ENCODE peak calls at places on chromosomes 1 and 21, in eight cellular contexts. One of them, this sample, is unnamed.

GRCh38 chr1:67831850-67832513 is 1.3 kb downstream of the GNG12 start:
- DNase-seq in HFF-Myc: peak; percentile 67
- DNase-seq in foreskin fibroblast: peak; percentile 84
- DNase-seq in heart right ventricle: peak; percentile 50
- DNase-seq in AG09309: peak; percentile 21
- DNase-seq in breast epithelium: peak; percentile 55
- DNase-seq in fibroblast of mammary gland: peak; percentile 83
- DNase-seq in IMR-90: peak; percentile 81
- DNase-seq in this sample: no peak

GRCh38 chr1:234969011-234969441 is 159.6 kb downstream of the TOMM20 start:
- DNase-seq in HFF-Myc: no peak
- DNase-seq in fibroblast of mammary gland: no peak
- DNase-seq in foreskin fibroblast: no peak
- DNase-seq in breast epithelium: no peak
- DNase-seq in IMR-90: peak; percentile 84
- DNase-seq in heart right ventricle: no peak
- DNase-seq in AG09309: no peak
- DNase-seq in this sample: no peak

GRCh38 chr1:92484472-92485373 is 2.0 kb downstream of the GFI1 start:
- DNase-seq in breast epithelium: no peak
- DNase-seq in fibroblast of mammary gland: no peak
- DNase-seq in heart right ventricle: no peak
- DNase-seq in IMR-90: no peak
- DNase-seq in AG09309: no peak
- DNase-seq in HFF-Myc: no peak
- DNase-seq in foreskin fibroblast: peak; percentile 49
- DNase-seq in this sample: no peak

GRCh38 chr1:54289061-54289938 is 89.3 kb downstream of the MRPL37 start:
- DNase-seq in fibroblast of mammary gland: no peak
- DNase-seq in foreskin fibroblast: peak; percentile 44
- DNase-seq in heart right ventricle: no peak
- DNase-seq in AG09309: no peak
- DNase-seq in HFF-Myc: no peak
- DNase-seq in IMR-90: peak; percentile 28
- DNase-seq in breast epithelium: no peak
- DNase-seq in this sample: no peak

GRCh38 chr1:7435276-7436055 is 335.6 kb upstream of the VAMP3 start:
- DNase-seq in fibroblast of mammary gland: no peak
- DNase-seq in breast epithelium: no peak
- DNase-seq in heart right ventricle: no peak
- DNase-seq in HFF-Myc: no peak
- DNase-seq in IMR-90: no peak
- DNase-seq in foreskin fibroblast: no peak
- DNase-seq in AG09309: no peak
- DNase-seq in this sample: no peak

GRCh38 chr21:46268371-46268770 is 17.0 kb downstream of the MCM3AP start:
- DNase-seq in AG09309: no peak
- DNase-seq in IMR-90: no peak
- DNase-seq in foreskin fibroblast: no peak
- DNase-seq in HFF-Myc: no peak
- DNase-seq in breast epithelium: no peak
- DNase-seq in fibroblast of mammary gland: no peak
- DNase-seq in heart right ventricle: no peak
- DNase-seq in this sample: no peak

GRCh38 chr1:11157867-11158266 is 31.3 kb upstream of the ANGPTL7 start:
- DNase-seq in fibroblast of mammary gland: peak; percentile 80
- DNase-seq in IMR-90: peak; percentile 54
- DNase-seq in heart right ventricle: peak; percentile 32
- DNase-seq in AG09309: no peak
- DNase-seq in HFF-Myc: peak; percentile 11
- DNase-seq in foreskin fibroblast: peak; percentile 90
- DNase-seq in breast epithelium: no peak
- DNase-seq in this sample: no peak

GRCh38 chr1:109991400-109991925 is 6.9 kb downstream of the AHCYL1 start:
- DNase-seq in HFF-Myc: no peak
- DNase-seq in IMR-90: no peak
- DNase-seq in AG09309: no peak
- DNase-seq in foreskin fibroblast: no peak
- DNase-seq in fibroblast of mammary gland: no peak
- DNase-seq in breast epithelium: no peak
- DNase-seq in heart right ventricle: no peak
- DNase-seq in this sample: no peak

GRCh38 chr1:241475688-241476087 is 43.9 kb downstream of the FH start:
- DNase-seq in heart right ventricle: no peak
- DNase-seq in foreskin fibroblast: peak; percentile 65
- DNase-seq in breast epithelium: no peak
- DNase-seq in fibroblast of mammary gland: peak; percentile 60
- DNase-seq in HFF-Myc: no peak
- DNase-seq in AG09309: no peak
- DNase-seq in IMR-90: peak; percentile 47
- DNase-seq in this sample: no peak

GRCh38 chr21:41321211-41321907 is 4.8 kb downstream of the FAM3B start:
- DNase-seq in HFF-Myc: no peak
- DNase-seq in breast epithelium: no peak
- DNase-seq in IMR-90: no peak
- DNase-seq in heart right ventricle: no peak
- DNase-seq in foreskin fibroblast: no peak
- DNase-seq in AG09309: no peak
- DNase-seq in fibroblast of mammary gland: no peak
- DNase-seq in this sample: no peak

GRCh38 chr1:240947438-240948224 is 335.7 kb upstream of the GREM2 start:
- DNase-seq in HFF-Myc: no peak
- DNase-seq in IMR-90: no peak
- DNase-seq in breast epithelium: no peak
- DNase-seq in foreskin fibroblast: no peak
- DNase-seq in AG09309: no peak
- DNase-seq in heart right ventricle: no peak
- DNase-seq in fibroblast of mammary gland: no peak
- DNase-seq in this sample: no peak

GRCh38 chr21:33278736-33279135 is 12.6 kb downstream of the IL10RB start:
- DNase-seq in IMR-90: peak; percentile 44
- DNase-seq in breast epithelium: no peak
- DNase-seq in fibroblast of mammary gland: peak; percentile 70
- DNase-seq in AG09309: no peak
- DNase-seq in heart right ventricle: no peak
- DNase-seq in foreskin fibroblast: peak; percentile 87
- DNase-seq in HFF-Myc: peak; percentile 75
- DNase-seq in this sample: no peak

GRCh38 chr1:204959836-204960235 is 83.2 kb upstream of the CNTN2 start:
- DNase-seq in foreskin fibroblast: no peak
- DNase-seq in breast epithelium: no peak
- DNase-seq in HFF-Myc: no peak
- DNase-seq in IMR-90: no peak
- DNase-seq in fibroblast of mammary gland: no peak
- DNase-seq in heart right ventricle: no peak
- DNase-seq in AG09309: no peak
- DNase-seq in this sample: no peak

GRCh38 chr21:44517175-44517899 is 22.7 kb downstream of the KRTAP10-1 start:
- DNase-seq in heart right ventricle: no peak
- DNase-seq in breast epithelium: no peak
- DNase-seq in HFF-Myc: no peak
- DNase-seq in AG09309: no peak
- DNase-seq in IMR-90: peak; percentile 29
- DNase-seq in fibroblast of mammary gland: peak; percentile 45
- DNase-seq in foreskin fibroblast: no peak
- DNase-seq in this sample: no peak

GRCh38 chr21:38250991-38251418 is 5.8 kb upstream of the KCNJ15 start:
- DNase-seq in foreskin fibroblast: no peak
- DNase-seq in heart right ventricle: no peak
- DNase-seq in IMR-90: no peak
- DNase-seq in AG09309: no peak
- DNase-seq in HFF-Myc: no peak
- DNase-seq in fibroblast of mammary gland: no peak
- DNase-seq in breast epithelium: no peak
- DNase-seq in this sample: no peak

GRCh38 chr1:87641996-87642395 is 313.3 kb downstream of the LMO4 start:
- DNase-seq in AG09309: no peak
- DNase-seq in heart right ventricle: no peak
- DNase-seq in breast epithelium: no peak
- DNase-seq in HFF-Myc: no peak
- DNase-seq in foreskin fibroblast: no peak
- DNase-seq in fibroblast of mammary gland: no peak
- DNase-seq in IMR-90: no peak
- DNase-seq in this sample: no peak

GRCh38 chr1:54199151-54199764 is 572 bp downstream of the CYB5RL start:
- DNase-seq in heart right ventricle: no peak
- DNase-seq in foreskin fibroblast: peak; percentile 56
- DNase-seq in breast epithelium: no peak
- DNase-seq in HFF-Myc: no peak
- DNase-seq in AG09309: no peak
- DNase-seq in fibroblast of mammary gland: peak; percentile 13
- DNase-seq in IMR-90: no peak
- DNase-seq in this sample: no peak

GRCh38 chr1:117312453-117313138 is 54.7 kb upstream of the MAN1A2 start:
- DNase-seq in foreskin fibroblast: peak; percentile 56
- DNase-seq in fibroblast of mammary gland: peak; percentile 56
- DNase-seq in breast epithelium: no peak
- DNase-seq in AG09309: peak; percentile 34
- DNase-seq in HFF-Myc: no peak
- DNase-seq in IMR-90: peak; percentile 83
- DNase-seq in heart right ventricle: no peak
- DNase-seq in this sample: peak; percentile 4
- TF ChIP-seq CTCF in foreskin fibroblast: peak; percentile 60
- TF ChIP-seq CTCF in fibroblast of mammary gland: peak; percentile 68
- TF ChIP-seq CTCF in breast epithelium: peak; percentile 35
- TF ChIP-seq CTCF in AG09309: peak; percentile 68
- TF ChIP-seq CTCF in HFF-Myc: peak; percentile 41
- TF ChIP-seq CTCF in IMR-90: peak; percentile 67
- TF ChIP-seq CTCF in heart right ventricle: peak; percentile 29
- TF ChIP-seq CTCF in this sample: peak; percentile 63

DNA sequence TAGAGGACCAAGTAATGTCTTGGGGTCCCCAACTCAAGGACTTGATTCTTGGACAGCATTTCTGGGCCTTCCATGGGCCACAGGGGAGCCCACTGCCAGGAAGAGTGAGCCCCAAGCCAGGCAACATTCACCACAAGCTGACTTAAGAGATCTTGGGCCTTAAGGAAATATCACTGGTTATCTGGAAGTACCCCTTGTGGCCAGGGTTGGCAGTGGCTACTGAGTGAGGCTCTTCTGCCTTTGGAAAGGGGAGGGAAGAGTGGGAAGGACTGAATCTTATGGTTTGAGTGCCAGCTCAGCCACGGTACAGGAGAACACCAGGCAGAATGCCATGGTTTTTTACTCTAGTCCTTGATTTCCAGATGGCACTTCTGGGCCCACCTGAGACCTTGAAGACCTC is 228.9 kb upstream of the RGS18 start:
- DNase-seq in heart right ventricle: no peak
- DNase-seq in AG09309: no peak
- DNase-seq in HFF-Myc: no peak
- DNase-seq in breast epithelium: no peak
- DNase-seq in foreskin fibroblast: no peak
- DNase-seq in fibroblast of mammary gland: no peak
- DNase-seq in IMR-90: no peak
- DNase-seq in this sample: no peak
- TF ChIP-seq CTCF in heart right ventricle: no peak
- TF ChIP-seq CTCF in AG09309: no peak
- TF ChIP-seq CTCF in HFF-Myc: no peak
- TF ChIP-seq CTCF in breast epithelium: no peak
- TF ChIP-seq CTCF in foreskin fibroblast: no peak
- TF ChIP-seq CTCF in fibroblast of mammary gland: no peak
- TF ChIP-seq CTCF in IMR-90: no peak
- TF ChIP-seq CTCF in this sample: no peak

GRCh38 chr1:203305809-203306088 is 430 bp downstream of the BTG2 start:
- DNase-seq in heart right ventricle: no peak
- DNase-seq in fibroblast of mammary gland: no peak
- DNase-seq in AG09309: no peak
- DNase-seq in IMR-90: no peak
- DNase-seq in breast epithelium: no peak
- DNase-seq in HFF-Myc: no peak
- DNase-seq in foreskin fibroblast: peak; percentile 29
- DNase-seq in this sample: no peak

GRCh38 chr1:203306089-203306969 is 1.0 kb downstream of the BTG2 start:
- DNase-seq in HFF-Myc: peak; percentile 77
- DNase-seq in foreskin fibroblast: peak; percentile 92
- DNase-seq in AG09309: peak; percentile 47
- DNase-seq in fibroblast of mammary gland: peak; percentile 75
- DNase-seq in heart right ventricle: peak; percentile 93
- DNase-seq in IMR-90: peak; percentile 75
- DNase-seq in breast epithelium: peak; percentile 88
- DNase-seq in this sample: no peak

GRCh38 chr1:203307690-203308126 is 2.4 kb downstream of the BTG2 start:
- DNase-seq in IMR-90: no peak
- DNase-seq in HFF-Myc: no peak
- DNase-seq in breast epithelium: no peak
- DNase-seq in foreskin fibroblast: no peak
- DNase-seq in AG09309: no peak
- DNase-seq in fibroblast of mammary gland: no peak
- DNase-seq in heart right ventricle: no peak
- DNase-seq in this sample: no peak

GRCh38 chr1:203308205-203309114 is 3.1 kb downstream of the BTG2 start:
- DNase-seq in heart right ventricle: no peak
- DNase-seq in fibroblast of mammary gland: no peak
- DNase-seq in foreskin fibroblast: no peak
- DNase-seq in AG09309: no peak
- DNase-seq in IMR-90: no peak
- DNase-seq in breast epithelium: no peak
- DNase-seq in HFF-Myc: no peak
- DNase-seq in this sample: no peak

DNA sequence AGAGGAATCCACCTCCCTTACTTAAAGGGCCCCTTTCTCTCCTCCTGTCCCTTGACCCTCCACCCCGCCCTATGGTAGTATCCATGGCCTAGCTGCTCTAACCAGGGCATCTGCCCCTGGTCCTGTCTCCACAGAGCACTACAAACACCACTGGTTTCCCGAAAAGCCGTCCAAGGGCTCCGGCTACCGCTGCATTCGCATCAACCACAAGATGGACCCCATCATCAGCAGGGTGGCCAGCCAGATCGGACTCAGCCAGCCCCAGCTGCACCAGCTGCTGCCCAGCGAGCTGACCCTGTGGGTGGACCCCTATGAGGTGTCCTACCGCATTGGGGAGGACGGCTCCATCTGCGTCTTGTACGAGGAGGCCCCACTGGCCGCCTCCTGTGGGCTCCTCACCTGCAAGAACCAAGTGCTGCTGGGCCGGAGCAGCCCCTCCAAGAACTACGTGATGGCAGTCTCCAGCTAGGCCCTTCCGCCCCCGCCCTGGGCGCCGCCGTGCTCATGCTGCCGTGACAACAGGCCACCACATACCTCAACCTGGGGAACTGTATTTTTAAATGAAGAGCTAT is 1.7 kb downstream of the BTG2 start:
- DNase-seq in AG09309: no peak
- DNase-seq in foreskin fibroblast: no peak
- DNase-seq in fibroblast of mammary gland: no peak
- DNase-seq in heart right ventricle: no peak
- DNase-seq in HFF-Myc: no peak
- DNase-seq in IMR-90: no peak
- DNase-seq in breast epithelium: no peak
- DNase-seq in this sample: no peak
- TF ChIP-seq CTCF in AG09309: no peak
- TF ChIP-seq CTCF in foreskin fibroblast: no peak
- TF ChIP-seq CTCF in fibroblast of mammary gland: no peak
- TF ChIP-seq CTCF in heart right ventricle: no peak
- TF ChIP-seq CTCF in HFF-Myc: no peak
- TF ChIP-seq CTCF in IMR-90: no peak
- TF ChIP-seq CTCF in breast epithelium: no peak
- TF ChIP-seq CTCF in this sample: no peak

DNA sequence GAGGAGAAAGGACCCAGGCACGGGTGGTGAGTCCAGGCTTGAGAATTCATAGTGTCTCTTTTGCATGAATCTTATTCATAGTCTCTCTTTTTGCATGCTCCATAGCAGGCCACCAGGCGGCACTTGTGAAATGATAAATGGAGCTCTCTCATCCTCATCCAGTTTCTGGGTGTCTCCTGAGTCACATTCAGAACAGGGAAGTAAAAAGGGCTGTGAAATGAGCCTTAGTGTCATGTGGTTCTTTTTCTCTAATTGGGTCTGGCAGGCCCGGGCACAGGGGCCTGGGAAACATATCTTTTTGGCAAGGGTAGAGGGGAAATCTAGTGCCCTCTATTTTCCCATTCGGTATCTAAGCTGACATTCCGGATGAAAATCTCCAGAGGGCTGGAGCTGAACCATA is 19.1 kb upstream of the NCF2 start:
- DNase-seq in foreskin fibroblast: peak; percentile 88
- DNase-seq in IMR-90: peak; percentile 81
- DNase-seq in AG09309: peak; percentile 59
- DNase-seq in breast epithelium: no peak
- DNase-seq in heart right ventricle: peak; percentile 68
- DNase-seq in HFF-Myc: no peak
- DNase-seq in fibroblast of mammary gland: peak; percentile 84
- DNase-seq in this sample: no peak
- TF ChIP-seq CTCF in foreskin fibroblast: peak; percentile 65
- TF ChIP-seq CTCF in IMR-90: peak; percentile 55
- TF ChIP-seq CTCF in AG09309: peak; percentile 72
- TF ChIP-seq CTCF in breast epithelium: peak; percentile 32
- TF ChIP-seq CTCF in heart right ventricle: peak; percentile 50
- TF ChIP-seq CTCF in HFF-Myc: peak; percentile 50
- TF ChIP-seq CTCF in fibroblast of mammary gland: peak; percentile 73
- TF ChIP-seq CTCF in this sample: peak; percentile 66

This sample was measured in AG04450.